ENCODE peak calls at places on chromosomes 13 and 19, in ten cellular contexts. A is CD4-positive, alpha-beta memory T cell; I is coronary artery; V is BE2C; S is WTC11; T is MM.1S; N is NCI-H1105; L is mucosa of gallbladder; H is globus pallidus; G is GM23248. Y is an unnamed sample.

GRCh38 chr13:83325454-83325853 is 556.8 kb downstream of the SLITRK1 start:
- DNase-seq in A (no peak), I (no peak), V (no peak), S (no peak), T (no peak), N (no peak), L (no peak), H (no peak), G (peak; percentile 87), Y (peak; percentile 82)

GRCh38 chr19:861756-862528 is 2.5 kb downstream of the CFD start:
- DNase-seq in A (peak; percentile 54), I (no peak), V (peak; percentile 80), S (peak; percentile 96), T (peak; percentile 66), N (peak; percentile 37), L (no peak), H (no peak), G (peak; percentile 50), Y (peak; percentile 38)

GRCh38 chr13:43058318-43058674 is 34.9 kb downstream of the DNAJC15 start:
- DNase-seq in A (no peak), I (no peak), V (peak; percentile 15), S (peak; percentile 23), T (no peak), N (no peak), L (no peak), H (no peak), G (peak; percentile 93), Y (peak; percentile 98)

GRCh38 chr19:38736413-38737280 is 7.6 kb downstream of the CAPN12 start:
- DNase-seq in A (peak; percentile 55), I (no peak), V (no peak), S (peak; percentile 93), T (no peak), N (peak; percentile 23), L (peak; percentile 85), H (no peak), G (peak; percentile 52), Y (peak; percentile 55)

GRCh38 chr19:3405261-3405653 is 38.9 kb downstream of the NFIC start:
- DNase-seq in A (no peak), I (no peak), V (no peak), S (no peak), T (no peak), N (no peak), L (no peak), H (no peak), G (no peak), Y (no peak)

GRCh38 chr19:55384576-55385235 is 614 bp upstream of the TMEM238 start:
- DNase-seq in A (no peak), I (no peak), V (no peak), S (no peak), T (no peak), N (peak; percentile 62), L (peak; percentile 29), H (peak; percentile 29), G (peak; percentile 31), Y (no peak)

GRCh38 chr13:106373304-106373988 is 162.0 kb downstream of the EFNB2 start:
- DNase-seq in A (no peak), I (no peak), V (no peak), S (no peak), T (no peak), N (peak; percentile 73), L (no peak), H (no peak), G (no peak), Y (peak; percentile 23)

GRCh38 chr13:112821340-112822055 is 131.7 kb downstream of the ATP11A start:
- DNase-seq in A (no peak), I (no peak), V (no peak), S (peak; percentile 4), T (no peak), N (no peak), L (no peak), H (no peak), G (peak; percentile 54), Y (no peak)

GRCh38 chr19:46862974-46863632 is 2.3 kb downstream of the ARHGAP35 start:
- DNase-seq in A (no peak), I (no peak), V (peak; percentile 38), S (peak; percentile 13), T (no peak), N (no peak), L (no peak), H (no peak), G (peak; percentile 22), Y (no peak)

GRCh38 chr19:31537136-31537535 is 187.9 kb upstream of the TSHZ3 start:
- DNase-seq in A (no peak), I (peak; percentile 49), V (no peak), S (no peak), T (no peak), N (no peak), L (no peak), H (no peak), G (no peak), Y (no peak)

GRCh38 chr13:40362502-40362901 is 303.9 kb downstream of the FOXO1 start:
- DNase-seq in A (no peak), I (no peak), V (no peak), S (no peak), T (no peak), N (no peak), L (no peak), H (no peak), G (no peak), Y (no peak)

GRCh38 chr19:30066781-30067759 is 125.0 kb downstream of the URI1 start:
- DNase-seq in A (no peak), I (no peak), V (no peak), S (no peak), T (no peak), N (no peak), L (no peak), H (no peak), G (no peak), Y (no peak)

GRCh38 chr13:41354416-41354815 is 43.3 kb downstream of the NAA16 start:
- DNase-seq in A (no peak), I (no peak), V (no peak), S (no peak), T (no peak), N (no peak), L (no peak), H (no peak), G (peak; percentile 6), Y (no peak)

GRCh38 chr13:111938743-111939142 is 128.2 kb upstream of the SOX1 start:
- DNase-seq in A (no peak), I (no peak), V (no peak), S (no peak), T (no peak), N (no peak), L (no peak), H (no peak), G (no peak), Y (no peak)

GRCh38 chr19:57947088-57947418 is 453 bp downstream of the ZNF256 start:
- DNase-seq in A (no peak), I (no peak), V (peak; percentile 14), S (no peak), T (no peak), N (no peak), L (no peak), H (no peak), G (peak; percentile 42), Y (peak; percentile 32)

GRCh38 chr13:20340759-20341161 is 108.6 kb upstream of the GJB6 start:
- DNase-seq in A (no peak), I (no peak), V (no peak), S (no peak), T (no peak), N (no peak), L (no peak), H (no peak), G (peak; percentile 81), Y (peak; percentile 46)

GRCh38 chr19:30664358-30665058 is 292.3 kb downstream of the ZNF536 start:
- DNase-seq in A (no peak), I (peak; percentile 24), V (peak; percentile 37), S (peak; percentile 35), T (no peak), N (peak; percentile 44), L (no peak), H (peak; percentile 75), G (peak; percentile 57), Y (peak; percentile 5)

GRCh38 chr19:3696660-3696995 is 3.6 kb downstream of the PIP5K1C start:
- DNase-seq in A (no peak), I (no peak), V (no peak), S (no peak), T (no peak), N (no peak), L (no peak), H (no peak), G (no peak), Y (no peak)

GRCh38 chr19:55452381-55453325 is 8.8 kb downstream of the ISOC2 start:
- DNase-seq in A (no peak), I (peak; percentile 80), V (peak; percentile 97), S (peak; percentile 95), T (no peak), N (peak; percentile 93), L (peak; percentile 73), H (peak; percentile 96), G (peak; percentile 76), Y (peak; percentile 65)

GRCh38 chr19:16293133-16294085 is 31.2 kb upstream of the KLF2 start:
- DNase-seq in A (no peak), I (peak; percentile 94), V (no peak), S (no peak), T (no peak), N (no peak), L (peak; percentile 68), H (no peak), G (peak; percentile 98), Y (peak; percentile 72)

GRCh38 chr13:46845146-46845545 is 48.2 kb upstream of the ESD start:
- DNase-seq in A (no peak), I (no peak), V (no peak), S (no peak), T (no peak), N (no peak), L (no peak), H (no peak), G (no peak), Y (no peak)

GRCh38 chr13:38686635-38687245 is at the start of gene FREM2:
- DNase-seq in A (no peak), I (no peak), V (no peak), S (peak; percentile 94), T (peak; percentile 68), N (peak; percentile 43), L (peak; percentile 71), H (peak; percentile 24), G (peak; percentile 33), Y (peak; percentile 17)

GRCh38 chr13:35940734-35941133 is 190.4 kb downstream of the DCLK1 start:
- DNase-seq in A (no peak), I (no peak), V (no peak), S (no peak), T (no peak), N (no peak), L (no peak), H (no peak), G (no peak), Y (no peak)

GRCh38 chr13:112445411-112446271 is 69.5 kb downstream of the SPACA7 start:
- DNase-seq in A (no peak), I (peak; percentile 45), V (no peak), S (no peak), T (no peak), N (no peak), L (peak; percentile 8), H (no peak), G (no peak), Y (no peak)

GRCh38 chr19:1268392-1269064 is 604 bp upstream of the CIRBP start:
- DNase-seq in A (no peak), I (peak; percentile 85), V (no peak), S (no peak), T (no peak), N (no peak), L (no peak), H (no peak), G (no peak), Y (no peak)

GRCh38 chr19:38617764-38618589 is at the start of gene MAP4K1:
- DNase-seq in A (peak; percentile 59), I (no peak), V (no peak), S (peak; percentile 26), T (peak; percentile 89), N (peak; percentile 21), L (no peak), H (peak; percentile 19), G (no peak), Y (no peak)

GRCh38 chr13:113927661-113928581 is 46.0 kb downstream of the C13orf46 start:
- DNase-seq in A (no peak), I (peak; percentile 74), V (no peak), S (peak; percentile 7), T (no peak), N (no peak), L (peak; percentile 65), H (no peak), G (peak; percentile 98), Y (peak; percentile 99)

GRCh38 chr19:53504903-53505302 is 33.0 kb upstream of the ZNF331 start:
- DNase-seq in A (no peak), I (no peak), V (no peak), S (no peak), T (no peak), N (no peak), L (no peak), H (no peak), G (no peak), Y (no peak)

Y was measured in ELR.